ENCODE peak calls at places on chromosome 5, in four cellular contexts. A, C, G and X are unnamed samples. For H3K27me3, the result is how much of the 10 kb centered on the place peaks cover.

GRCh38 chr5:167802755-167803431 is 488.6 kb upstream of the WWC1 start:
- DNase-seq in A (no peak), C (no peak), G (no peak), X (no peak)

GRCh38 chr5:179124329-179124852 is 64.2 kb downstream of the ZNF354C start:
- DNase-seq in A (no peak), C (no peak), G (no peak), X (no peak)

GRCh38 chr5:926416-927171 is 33.9 kb downstream of the TRIP13 start:
- DNase-seq in A (peak), C (peak), G (peak), X (no peak)

GRCh38 chr5:135493406-135494180 is 41.4 kb upstream of the TIFAB start:
- DNase-seq in A (no peak), C (no peak), G (peak), X (no peak)

GRCh38 chr5:9015250-9015936 is 530.5 kb downstream of the SEMA5A start:
- DNase-seq in A (no peak), C (no peak), G (peak), X (no peak)

GRCh38 chr5:36237756-36238155 is 4.0 kb downstream of the NADK2 start:
- DNase-seq in A (no peak), C (peak), G (no peak), X (no peak)

GRCh38 chr5:9395736-9396135 is 150.1 kb downstream of the SEMA5A start:
- DNase-seq in A (no peak), C (no peak), G (no peak), X (no peak)

GRCh38 chr5:3365501-3366215 is 230.0 kb upstream of the IRX1 start:
- DNase-seq in A (no peak), C (no peak), G (no peak), X (peak)

GRCh38 chr5:179209359-179210150 is 135.7 kb downstream of the ADAMTS2 start:
- DNase-seq in A (no peak), C (no peak), G (peak), X (no peak)

GRCh38 chr5:6377582-6378127 is 692 bp downstream of the MED10 start:
- DNase-seq in A (no peak), C (no peak), G (peak), X (no peak)

GRCh38 chr5:80266566-80266965 is 10.7 kb upstream of the SERINC5 start:
- DNase-seq in A (no peak), C (no peak), G (no peak), X (no peak)

GRCh38 chr5:71782771-71783770 is 64.0 kb downstream of the CARTPT start:
- DNase-seq in A (peak), C (peak), G (peak), X (no peak)

GRCh38 chr5:91794455-91794854 is 411.3 kb upstream of the ARRDC3 start:
- DNase-seq in A (no peak), C (no peak), G (no peak), X (no peak)

GRCh38 chr5:80125962-80126480 is 90.9 kb downstream of the THBS4 start:
- DNase-seq in A (no peak), C (no peak), G (peak), X (no peak)

GRCh38 chr5:173629628-173630027 is 13.2 kb upstream of the BOD1 start:
- DNase-seq in A (no peak), C (no peak), G (no peak), X (no peak)

GRCh38 chr5:55218966-55219365 is 8.1 kb downstream of the MCIDAS start:
- DNase-seq in A (no peak), C (peak), G (no peak), X (no peak)

GRCh38 chr5:52491071-52491828 is 296.5 kb upstream of the ITGA1 start:
- DNase-seq in A (no peak), C (peak), G (no peak), X (no peak)

GRCh38 chr5:82812575-82812974 is 264.6 kb downstream of the TMEM167A start:
- DNase-seq in A (no peak), C (no peak), G (peak), X (no peak)

GRCh38 chr5:73233053-73233460 is 60.1 kb downstream of the TMEM174 start:
- DNase-seq in A (no peak), C (no peak), G (no peak), X (no peak)

GRCh38 chr5:157322581-157322980 is 56.7 kb downstream of the CYFIP2 start:
- DNase-seq in A (no peak), C (no peak), G (no peak), X (no peak)

GRCh38 chr5:61313960-61314681 is 17.9 kb upstream of the ZSWIM6 start:
- DNase-seq in A (no peak), C (no peak), G (peak), X (no peak)

GRCh38 chr5:56279291-56279690 is 46.2 kb upstream of the ANKRD55 start:
- DNase-seq in A (no peak), C (no peak), G (no peak), X (no peak)

GRCh38 chr5:31194458-31194808 is 947 bp downstream of the CDH6 start:
- DNase-seq in A (no peak), C (peak), G (peak), X (no peak)

GRCh38 chr5:61974680-61975079 is 331.3 kb upstream of the KIF2A start:
- DNase-seq in A (no peak), C (no peak), G (no peak), X (no peak)

GRCh38 chr5:80863708-80864107 is 96.5 kb upstream of the RASGRF2 start:
- DNase-seq in A (no peak), C (no peak), G (no peak), X (no peak)

GRCh38 chr5:137604348-137605095 is 105.4 kb upstream of the SPOCK1 start:
- DNase-seq in A (no peak), C (no peak), G (no peak), X (no peak)

GRCh38 chr5:57494104-57495098 is 11.8 kb upstream of the ACTBL2 start:
- DNase-seq in A (peak), C (peak), G (peak), X (no peak)

GRCh38 chr5:59171131-59171530 is 588.3 kb downstream of the RAB3C start:
- DNase-seq in A (no peak), C (no peak), G (no peak), X (no peak)

GRCh38 chr5:37724395-37725125 is 115.3 kb downstream of the GDNF start:
- DNase-seq in A (no peak), C (no peak), G (peak), X (no peak)

DNA sequence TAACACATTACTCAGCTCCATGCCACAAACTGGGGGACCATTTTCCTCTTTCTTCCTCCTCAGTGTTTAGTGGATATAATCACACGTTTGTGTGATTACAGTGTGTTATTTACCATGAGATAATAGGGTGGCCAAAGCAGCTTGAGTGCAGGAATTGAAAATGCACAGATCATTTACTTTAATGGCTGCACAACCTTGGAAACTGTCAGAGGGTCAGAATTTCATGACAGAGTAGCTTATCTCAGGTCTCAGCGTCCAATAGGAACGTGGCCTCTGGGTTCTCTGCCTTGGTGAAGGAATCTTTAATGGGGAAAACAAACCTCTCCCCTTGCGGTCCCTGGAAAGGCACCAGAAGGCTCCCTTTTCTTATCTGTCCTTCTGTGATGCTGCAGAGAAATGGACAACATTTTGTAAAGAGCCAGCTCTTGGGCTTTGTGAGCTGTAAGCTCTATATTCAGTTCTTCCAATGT is 87.4 kb upstream of the CD180 start:
- DNase-seq in A (no peak), C (peak), G (no peak), X (no peak)
- H3K27ac ChIP-seq in A (no peak), C (peak), G (no peak), X (no peak)

GRCh38 chr5:87784869-87785268 is 372.1 kb upstream of the CCNH start:
- DNase-seq in A (no peak), C (no peak), G (no peak), X (no peak)
- H3K27me3 ChIP-seq in A (under half), C (under half), G (under half), X (under half)

GRCh38 chr5:160262151-160262550 is 32.8 kb downstream of the FABP6 start:
- DNase-seq in A (no peak), C (peak), G (no peak), X (no peak)
- H3K27ac ChIP-seq in A (no peak), C (no peak), G (no peak), X (no peak)

GRCh38 chr5:77843570-77844407 is 67.7 kb upstream of the TBCA start:
- DNase-seq in A (no peak), C (no peak), G (peak), X (no peak)
- H3K27me3 ChIP-seq in A (under half), C (under half), G (under half), X (under half)

GRCh38 chr5:119302449-119302848 is 53.4 kb upstream of the TNFAIP8 start:
- DNase-seq in A (no peak), C (no peak), G (no peak), X (no peak)
- H3K27ac ChIP-seq in A (no peak), C (no peak), G (peak), X (no peak)

DNA sequence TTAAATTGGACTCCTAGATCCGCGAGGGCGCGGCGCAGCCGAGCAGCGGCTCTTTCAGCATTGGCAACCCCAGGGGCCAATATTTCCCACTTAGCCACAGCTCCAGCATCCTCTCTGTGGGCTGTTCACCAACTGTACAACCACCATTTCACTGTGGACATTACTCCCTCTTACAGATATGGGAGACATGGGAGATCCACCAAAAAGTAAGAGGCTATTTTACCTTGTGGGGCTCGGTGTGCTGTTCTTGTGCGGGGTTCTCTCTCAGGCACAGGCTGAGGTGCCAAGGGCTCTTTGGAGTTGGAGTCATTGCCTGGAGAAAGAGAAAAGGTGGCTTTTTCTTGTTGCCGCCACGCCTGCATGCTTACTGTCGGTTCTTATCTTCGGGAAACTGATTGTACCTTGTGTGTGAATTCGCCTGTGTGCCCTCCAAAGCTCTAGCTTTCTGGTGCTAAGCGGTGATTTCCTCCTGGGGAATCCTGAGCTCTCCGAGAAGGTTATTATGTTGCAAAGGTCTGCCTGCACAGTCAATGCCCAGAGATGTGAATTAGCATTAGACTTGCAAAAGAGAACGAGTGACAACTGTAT is 340 bp downstream of the ISL1 start:
- DNase-seq in A (no peak), C (no peak), G (no peak), X (no peak)
- H3K27me3 ChIP-seq in A (under half), C (under half), G (half or more), X (under half)